ENCODE peak calls at places on chromosome 5, in eight cellular contexts. One of them, this sample, is unnamed.

GRCh38 chr5:4065472-4066320 is 470.1 kb downstream of the IRX1 start:
- DNase-seq in uterus: no peak
- DNase-seq in body of pancreas: no peak
- DNase-seq in IMR-90: no peak
- DNase-seq in endothelial cell of umbilical vein: no peak
- DNase-seq in stomach: no peak
- DNase-seq in lower leg skin: no peak
- DNase-seq in breast epithelium: no peak
- DNase-seq in this sample: no peak

GRCh38 chr5:78405820-78406750 is 45.7 kb downstream of the SCAMP1 start:
- DNase-seq in uterus: no peak
- DNase-seq in body of pancreas: no peak
- DNase-seq in IMR-90: peak
- DNase-seq in endothelial cell of umbilical vein: peak
- DNase-seq in stomach: no peak
- DNase-seq in lower leg skin: no peak
- DNase-seq in breast epithelium: no peak
- DNase-seq in this sample: peak

GRCh38 chr5:176979669-176980068 is 26.9 kb downstream of the UIMC1 start:
- DNase-seq in uterus: no peak
- DNase-seq in body of pancreas: no peak
- DNase-seq in IMR-90: no peak
- DNase-seq in endothelial cell of umbilical vein: no peak
- DNase-seq in stomach: no peak
- DNase-seq in lower leg skin: no peak
- DNase-seq in breast epithelium: no peak
- DNase-seq in this sample: no peak

GRCh38 chr5:84382363-84383295 is 2.1 kb downstream of the EDIL3 start:
- DNase-seq in uterus: peak
- DNase-seq in body of pancreas: peak
- DNase-seq in IMR-90: peak
- DNase-seq in endothelial cell of umbilical vein: peak
- DNase-seq in stomach: no peak
- DNase-seq in lower leg skin: peak
- DNase-seq in breast epithelium: no peak
- DNase-seq in this sample: peak

GRCh38 chr5:80825780-80826460 is 134.2 kb upstream of the RASGRF2 start:
- DNase-seq in uterus: no peak
- DNase-seq in body of pancreas: no peak
- DNase-seq in IMR-90: no peak
- DNase-seq in endothelial cell of umbilical vein: peak
- DNase-seq in stomach: no peak
- DNase-seq in lower leg skin: no peak
- DNase-seq in breast epithelium: no peak
- DNase-seq in this sample: no peak

GRCh38 chr5:6568383-6568782 is 64.5 kb downstream of the NSUN2 start:
- DNase-seq in uterus: no peak
- DNase-seq in body of pancreas: no peak
- DNase-seq in IMR-90: no peak
- DNase-seq in endothelial cell of umbilical vein: no peak
- DNase-seq in stomach: no peak
- DNase-seq in lower leg skin: peak
- DNase-seq in breast epithelium: no peak
- DNase-seq in this sample: no peak

GRCh38 chr5:60410427-60410826 is 289.5 kb downstream of the DEPDC1B start:
- DNase-seq in uterus: no peak
- DNase-seq in body of pancreas: no peak
- DNase-seq in IMR-90: no peak
- DNase-seq in endothelial cell of umbilical vein: no peak
- DNase-seq in stomach: no peak
- DNase-seq in lower leg skin: no peak
- DNase-seq in breast epithelium: no peak
- DNase-seq in this sample: no peak

GRCh38 chr5:150801117-150801927 is 22.8 kb downstream of the SMIM3 start:
- DNase-seq in uterus: no peak
- DNase-seq in body of pancreas: no peak
- DNase-seq in IMR-90: peak
- DNase-seq in endothelial cell of umbilical vein: peak
- DNase-seq in stomach: no peak
- DNase-seq in lower leg skin: no peak
- DNase-seq in breast epithelium: no peak
- DNase-seq in this sample: no peak

GRCh38 chr5:157571357-157571827 is 4.2 kb downstream of the ADAM19 start:
- DNase-seq in uterus: no peak
- DNase-seq in body of pancreas: no peak
- DNase-seq in IMR-90: peak
- DNase-seq in endothelial cell of umbilical vein: no peak
- DNase-seq in stomach: no peak
- DNase-seq in lower leg skin: no peak
- DNase-seq in breast epithelium: no peak
- DNase-seq in this sample: no peak

GRCh38 chr5:157574456-157575095 is 999 bp downstream of the ADAM19 start:
- DNase-seq in uterus: peak
- DNase-seq in body of pancreas: peak
- DNase-seq in IMR-90: peak
- DNase-seq in endothelial cell of umbilical vein: no peak
- DNase-seq in stomach: no peak
- DNase-seq in lower leg skin: no peak
- DNase-seq in breast epithelium: no peak
- DNase-seq in this sample: no peak

GRCh38 chr5:157578079-157578780 is 2.7 kb upstream of the ADAM19 start:
- DNase-seq in uterus: no peak
- DNase-seq in body of pancreas: no peak
- DNase-seq in IMR-90: no peak
- DNase-seq in endothelial cell of umbilical vein: no peak
- DNase-seq in stomach: no peak
- DNase-seq in lower leg skin: no peak
- DNase-seq in breast epithelium: no peak
- DNase-seq in this sample: no peak

GRCh38 chr5:157576678-157577077 is 1.1 kb upstream of the ADAM19 start:
- DNase-seq in uterus: no peak
- DNase-seq in body of pancreas: no peak
- DNase-seq in IMR-90: no peak
- DNase-seq in endothelial cell of umbilical vein: no peak
- DNase-seq in stomach: no peak
- DNase-seq in lower leg skin: no peak
- DNase-seq in breast epithelium: no peak
- DNase-seq in this sample: no peak

GRCh38 chr5:157575096-157575872 is at the start of gene ADAM19:
- DNase-seq in uterus: peak
- DNase-seq in body of pancreas: peak
- DNase-seq in IMR-90: peak
- DNase-seq in endothelial cell of umbilical vein: peak
- DNase-seq in stomach: no peak
- DNase-seq in lower leg skin: no peak
- DNase-seq in breast epithelium: no peak
- DNase-seq in this sample: peak
- TF ChIP-seq POLR2A in uterus: no peak
- TF ChIP-seq POLR2A in body of pancreas: no peak
- TF ChIP-seq POLR2A in IMR-90: peak
- TF ChIP-seq POLR2A in endothelial cell of umbilical vein: peak
- TF ChIP-seq POLR2A in stomach: no peak
- TF ChIP-seq POLR2A in lower leg skin: no peak
- TF ChIP-seq POLR2A in breast epithelium: no peak
- TF ChIP-seq POLR2A in this sample: peak

DNA sequence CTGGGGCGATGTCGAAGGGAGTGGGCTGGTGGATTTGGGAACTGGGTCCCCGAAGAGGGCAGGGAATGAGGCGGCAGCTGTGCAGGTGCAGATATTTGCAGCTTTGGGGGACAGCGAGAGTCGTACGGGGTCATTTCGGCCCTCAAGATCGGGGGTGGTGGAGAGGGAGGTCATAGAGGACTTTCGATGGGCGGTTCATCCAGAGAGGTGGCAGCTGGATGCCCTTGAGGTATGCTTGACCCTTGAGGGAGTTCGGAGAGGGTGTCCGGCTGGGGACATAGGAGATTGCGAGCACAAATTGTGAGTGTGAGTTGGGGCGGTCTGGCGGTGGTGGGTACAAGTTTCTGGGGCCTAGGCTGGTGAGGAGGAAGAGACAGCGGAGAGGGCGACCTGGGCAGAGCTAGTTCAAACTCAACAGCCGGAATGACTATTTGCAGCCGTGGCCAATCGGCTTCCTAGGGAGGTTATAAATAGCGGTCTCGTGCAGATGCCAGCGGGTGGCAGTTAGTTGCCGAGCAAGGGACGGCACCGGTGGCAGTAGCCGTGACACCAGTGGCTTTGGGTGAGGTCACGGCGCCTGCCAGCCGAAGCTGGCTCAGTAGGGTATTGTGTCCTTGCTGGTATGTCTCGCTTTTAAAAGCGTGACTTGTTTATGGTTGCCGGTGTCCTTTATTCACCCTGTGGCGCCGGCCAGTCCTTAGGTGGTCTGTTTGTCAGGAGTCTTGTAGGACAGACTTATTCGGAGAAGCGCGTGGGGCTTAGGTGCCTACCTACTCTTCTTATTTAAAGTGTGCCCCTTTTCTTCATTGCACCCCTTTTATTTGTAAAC is 769 bp downstream of the NNT start:
- DNase-seq in uterus: peak
- DNase-seq in body of pancreas: peak
- DNase-seq in IMR-90: peak
- DNase-seq in endothelial cell of umbilical vein: peak
- DNase-seq in stomach: peak
- DNase-seq in lower leg skin: peak
- DNase-seq in breast epithelium: peak
- DNase-seq in this sample: no peak
- TF ChIP-seq POLR2A in uterus: no peak
- TF ChIP-seq POLR2A in body of pancreas: peak
- TF ChIP-seq POLR2A in IMR-90: no peak
- TF ChIP-seq POLR2A in endothelial cell of umbilical vein: no peak
- TF ChIP-seq POLR2A in stomach: no peak
- TF ChIP-seq POLR2A in lower leg skin: no peak
- TF ChIP-seq POLR2A in breast epithelium: no peak
- TF ChIP-seq POLR2A in this sample: no peak

GRCh38 chr5:472656-473343 is 29.8 kb downstream of the EXOC3 start:
- DNase-seq in uterus: peak
- DNase-seq in body of pancreas: peak
- DNase-seq in IMR-90: peak
- DNase-seq in endothelial cell of umbilical vein: peak
- DNase-seq in stomach: peak
- DNase-seq in lower leg skin: peak
- DNase-seq in breast epithelium: peak
- DNase-seq in this sample: peak

GRCh38 chr5:469752-470483 is 26.9 kb downstream of the EXOC3 start:
- DNase-seq in uterus: no peak
- DNase-seq in body of pancreas: no peak
- DNase-seq in IMR-90: no peak
- DNase-seq in endothelial cell of umbilical vein: no peak
- DNase-seq in stomach: no peak
- DNase-seq in lower leg skin: no peak
- DNase-seq in breast epithelium: peak
- DNase-seq in this sample: no peak

GRCh38 chr5:471750-472058 is 28.7 kb downstream of the EXOC3 start:
- DNase-seq in uterus: no peak
- DNase-seq in body of pancreas: no peak
- DNase-seq in IMR-90: no peak
- DNase-seq in endothelial cell of umbilical vein: no peak
- DNase-seq in stomach: no peak
- DNase-seq in lower leg skin: no peak
- DNase-seq in breast epithelium: peak
- DNase-seq in this sample: no peak

GRCh38 chr5:472076-472655 is 29.2 kb downstream of the EXOC3 start:
- DNase-seq in uterus: peak
- DNase-seq in body of pancreas: peak
- DNase-seq in IMR-90: no peak
- DNase-seq in endothelial cell of umbilical vein: peak
- DNase-seq in stomach: peak
- DNase-seq in lower leg skin: no peak
- DNase-seq in breast epithelium: peak
- DNase-seq in this sample: no peak

DNA sequence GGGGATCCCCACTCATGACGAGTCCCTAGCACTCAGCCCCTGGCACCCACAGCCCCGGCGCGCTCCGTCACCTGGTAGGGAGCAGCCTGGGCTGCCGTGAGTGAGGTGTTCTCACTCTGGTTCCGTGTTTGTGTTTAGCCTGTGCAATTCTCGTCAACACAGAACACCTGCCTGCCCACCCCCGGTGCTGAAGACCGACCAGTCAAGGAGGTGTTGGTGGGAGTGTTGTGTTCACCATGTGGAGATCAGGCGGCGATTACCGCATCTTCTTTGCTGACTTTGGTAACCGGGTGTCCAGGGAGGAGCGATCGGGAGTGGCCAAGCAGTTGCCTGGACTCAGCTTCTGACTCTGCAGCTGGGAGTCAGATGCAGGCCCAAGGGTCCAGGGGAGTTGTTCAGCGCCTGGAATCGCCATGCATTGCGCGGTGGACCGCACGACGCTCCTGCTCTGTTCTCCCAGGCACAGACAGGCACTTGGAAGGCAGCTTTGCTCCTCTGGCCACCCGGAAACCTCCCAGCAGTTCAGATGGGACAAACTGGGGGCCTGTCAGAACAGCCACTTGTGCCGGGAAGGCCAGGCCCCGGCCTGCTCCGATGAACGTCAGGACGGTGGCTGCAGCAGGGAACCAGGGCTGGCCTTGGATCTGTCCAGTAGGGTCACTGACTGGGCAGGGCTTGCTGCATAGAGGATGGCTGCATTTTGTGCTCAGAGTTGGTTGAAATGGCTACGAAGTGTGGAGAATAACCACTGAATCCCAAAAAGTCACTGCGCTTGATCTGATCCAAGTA is 28.2 kb downstream of the EXOC3 start:
- DNase-seq in uterus: no peak
- DNase-seq in body of pancreas: no peak
- DNase-seq in IMR-90: no peak
- DNase-seq in endothelial cell of umbilical vein: no peak
- DNase-seq in stomach: no peak
- DNase-seq in lower leg skin: no peak
- DNase-seq in breast epithelium: peak
- DNase-seq in this sample: no peak
- TF ChIP-seq POLR2A in uterus: no peak
- TF ChIP-seq POLR2A in body of pancreas: no peak
- TF ChIP-seq POLR2A in IMR-90: no peak
- TF ChIP-seq POLR2A in endothelial cell of umbilical vein: no peak
- TF ChIP-seq POLR2A in stomach: no peak
- TF ChIP-seq POLR2A in lower leg skin: no peak
- TF ChIP-seq POLR2A in breast epithelium: no peak
- TF ChIP-seq POLR2A in this sample: no peak

DNA sequence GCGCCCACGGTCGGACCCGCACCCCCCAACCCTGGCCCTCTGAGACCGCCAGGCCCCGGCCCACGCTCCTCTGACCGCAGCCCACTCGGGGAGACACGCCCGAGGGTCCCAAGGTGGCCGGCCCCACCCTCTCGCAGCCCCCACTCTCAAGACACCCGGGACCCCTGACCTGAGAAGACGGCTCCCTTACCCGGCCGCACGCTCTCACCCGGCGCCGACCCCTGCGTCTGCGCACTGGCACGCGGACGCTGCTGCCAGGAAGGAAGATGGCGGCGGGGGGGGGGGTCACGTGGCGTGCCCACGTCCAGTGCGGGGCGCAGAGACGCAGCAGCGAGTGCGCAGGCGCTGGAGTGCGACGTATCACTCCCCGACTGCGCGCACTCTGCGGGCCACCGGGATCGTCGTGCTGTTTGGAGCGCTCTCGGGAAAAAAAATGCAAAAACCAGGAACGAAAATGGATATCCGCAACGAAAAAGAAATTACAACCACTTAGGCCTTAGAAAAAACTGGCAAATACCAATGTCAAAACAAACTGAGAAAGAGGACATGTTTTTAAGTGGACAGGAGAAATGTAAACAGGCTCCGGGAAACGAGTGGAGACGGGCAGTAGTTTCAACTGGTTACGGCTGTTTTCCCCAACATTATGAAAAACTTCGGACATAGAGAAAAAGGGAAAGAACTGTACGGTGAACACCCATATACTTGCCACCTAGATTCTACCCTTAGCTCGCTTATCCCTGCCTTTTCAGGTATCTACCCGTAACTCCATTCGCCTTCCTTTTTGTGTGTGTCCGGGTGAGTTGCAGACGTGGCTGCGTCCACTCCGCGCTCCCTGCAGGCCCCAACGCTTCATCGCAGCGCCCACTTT is at the start of gene MRPL36:
- DNase-seq in uterus: peak
- DNase-seq in body of pancreas: peak
- DNase-seq in IMR-90: peak
- DNase-seq in endothelial cell of umbilical vein: peak
- DNase-seq in stomach: peak
- DNase-seq in lower leg skin: peak
- DNase-seq in breast epithelium: peak
- DNase-seq in this sample: peak
- TF ChIP-seq POLR2A in uterus: peak
- TF ChIP-seq POLR2A in body of pancreas: peak
- TF ChIP-seq POLR2A in IMR-90: peak
- TF ChIP-seq POLR2A in endothelial cell of umbilical vein: peak
- TF ChIP-seq POLR2A in stomach: peak
- TF ChIP-seq POLR2A in lower leg skin: no peak
- TF ChIP-seq POLR2A in breast epithelium: peak
- TF ChIP-seq POLR2A in this sample: peak

This sample was measured in H54.